ENCODE peak calls at places on chromosomes 3 and 15, in ten cellular contexts. One of them, this sample, is unnamed.
A peak's percentile ranks its signal among the peaks of the same experiment; 100 is the strongest.

GRCh38 chr3:196970547-196971093 is 2.0 kb upstream of the PIGZ start:
- DNase-seq in heart left ventricle: no peak
- DNase-seq in non-pigmented ciliary epithelial cell: no peak
- DNase-seq in cardiac fibroblast: no peak
- DNase-seq in psoas muscle: no peak
- DNase-seq in posterior cingulate gyrus: no peak
- DNase-seq in naive thymus-derived CD8-positive, alpha-beta T cell: no peak
- DNase-seq in Caco-2: no peak
- DNase-seq in Karpas-422: peak; percentile 70
- DNase-seq in T-helper 17 cell: no peak
- DNase-seq in this sample: no peak

GRCh38 chr15:75843618-75844610 is 667 bp downstream of the UBE2Q2 start:
- DNase-seq in heart left ventricle: peak; percentile 64
- DNase-seq in T-helper 17 cell: peak; percentile 30
- DNase-seq in naive thymus-derived CD8-positive, alpha-beta T cell: peak; percentile 35
- DNase-seq in Caco-2: peak; percentile 50
- DNase-seq in cardiac fibroblast: peak; percentile 55
- DNase-seq in psoas muscle: peak; percentile 74
- DNase-seq in posterior cingulate gyrus: peak; percentile 83
- DNase-seq in Karpas-422: peak; percentile 77
- DNase-seq in non-pigmented ciliary epithelial cell: no peak
- DNase-seq in this sample: peak; percentile 81

GRCh38 chr3:29677421-29677820 is 396.6 kb downstream of the RBMS3 start:
- DNase-seq in cardiac fibroblast: peak; percentile 24
- DNase-seq in Caco-2: no peak
- DNase-seq in naive thymus-derived CD8-positive, alpha-beta T cell: no peak
- DNase-seq in Karpas-422: no peak
- DNase-seq in posterior cingulate gyrus: no peak
- DNase-seq in non-pigmented ciliary epithelial cell: no peak
- DNase-seq in T-helper 17 cell: no peak
- DNase-seq in psoas muscle: no peak
- DNase-seq in heart left ventricle: no peak
- DNase-seq in this sample: no peak

GRCh38 chr3:105915524-105915923 is 46.7 kb upstream of the CBLB start:
- DNase-seq in heart left ventricle: no peak
- DNase-seq in Karpas-422: no peak
- DNase-seq in naive thymus-derived CD8-positive, alpha-beta T cell: no peak
- DNase-seq in psoas muscle: no peak
- DNase-seq in non-pigmented ciliary epithelial cell: no peak
- DNase-seq in T-helper 17 cell: no peak
- DNase-seq in Caco-2: no peak
- DNase-seq in cardiac fibroblast: peak; percentile 87
- DNase-seq in posterior cingulate gyrus: no peak
- DNase-seq in this sample: no peak

GRCh38 chr3:129596194-129597086 is 10.0 kb downstream of the PLXND1 start:
- DNase-seq in posterior cingulate gyrus: peak; percentile 92
- DNase-seq in non-pigmented ciliary epithelial cell: no peak
- DNase-seq in T-helper 17 cell: no peak
- DNase-seq in heart left ventricle: peak; percentile 96
- DNase-seq in cardiac fibroblast: peak; percentile 99
- DNase-seq in Karpas-422: no peak
- DNase-seq in psoas muscle: peak; percentile 94
- DNase-seq in Caco-2: peak; percentile 71
- DNase-seq in naive thymus-derived CD8-positive, alpha-beta T cell: no peak
- DNase-seq in this sample: peak; percentile 84

GRCh38 chr3:178479860-178480259 is 56.4 kb upstream of the KCNMB2 start:
- DNase-seq in Caco-2: no peak
- DNase-seq in naive thymus-derived CD8-positive, alpha-beta T cell: no peak
- DNase-seq in Karpas-422: no peak
- DNase-seq in posterior cingulate gyrus: no peak
- DNase-seq in psoas muscle: no peak
- DNase-seq in T-helper 17 cell: no peak
- DNase-seq in cardiac fibroblast: no peak
- DNase-seq in non-pigmented ciliary epithelial cell: no peak
- DNase-seq in heart left ventricle: no peak
- DNase-seq in this sample: no peak

GRCh38 chr3:140093742-140094141 is 158.8 kb downstream of the CLSTN2 start:
- DNase-seq in posterior cingulate gyrus: no peak
- DNase-seq in non-pigmented ciliary epithelial cell: peak; percentile 77
- DNase-seq in Caco-2: no peak
- DNase-seq in Karpas-422: no peak
- DNase-seq in psoas muscle: peak; percentile 59
- DNase-seq in cardiac fibroblast: peak; percentile 62
- DNase-seq in heart left ventricle: peak; percentile 68
- DNase-seq in naive thymus-derived CD8-positive, alpha-beta T cell: no peak
- DNase-seq in T-helper 17 cell: no peak
- DNase-seq in this sample: no peak

GRCh38 chr3:144244662-144245061 is 273.0 kb downstream of the DIPK2A start:
- DNase-seq in Caco-2: no peak
- DNase-seq in T-helper 17 cell: no peak
- DNase-seq in non-pigmented ciliary epithelial cell: no peak
- DNase-seq in naive thymus-derived CD8-positive, alpha-beta T cell: no peak
- DNase-seq in heart left ventricle: no peak
- DNase-seq in Karpas-422: no peak
- DNase-seq in cardiac fibroblast: no peak
- DNase-seq in posterior cingulate gyrus: no peak
- DNase-seq in psoas muscle: no peak
- DNase-seq in this sample: no peak

GRCh38 chr15:71443538-71443937 is 328.3 kb downstream of the THSD4 start:
- DNase-seq in T-helper 17 cell: no peak
- DNase-seq in posterior cingulate gyrus: peak; percentile 86
- DNase-seq in psoas muscle: peak; percentile 68
- DNase-seq in non-pigmented ciliary epithelial cell: no peak
- DNase-seq in heart left ventricle: no peak
- DNase-seq in Karpas-422: peak; percentile 77
- DNase-seq in naive thymus-derived CD8-positive, alpha-beta T cell: no peak
- DNase-seq in Caco-2: no peak
- DNase-seq in cardiac fibroblast: peak; percentile 70
- DNase-seq in this sample: no peak

GRCh38 chr15:45386420-45386819 is 8.1 kb upstream of the GATM start:
- DNase-seq in cardiac fibroblast: no peak
- DNase-seq in posterior cingulate gyrus: peak; percentile 68
- DNase-seq in non-pigmented ciliary epithelial cell: no peak
- DNase-seq in T-helper 17 cell: no peak
- DNase-seq in heart left ventricle: peak; percentile 61
- DNase-seq in Karpas-422: no peak
- DNase-seq in Caco-2: peak; percentile 46
- DNase-seq in psoas muscle: no peak
- DNase-seq in naive thymus-derived CD8-positive, alpha-beta T cell: no peak
- DNase-seq in this sample: no peak

GRCh38 chr3:132606085-132606484 is 9.0 kb downstream of the ACKR4 start:
- DNase-seq in Caco-2: no peak
- DNase-seq in Karpas-422: no peak
- DNase-seq in heart left ventricle: no peak
- DNase-seq in non-pigmented ciliary epithelial cell: peak; percentile 35
- DNase-seq in cardiac fibroblast: peak; percentile 76
- DNase-seq in posterior cingulate gyrus: no peak
- DNase-seq in naive thymus-derived CD8-positive, alpha-beta T cell: no peak
- DNase-seq in T-helper 17 cell: no peak
- DNase-seq in psoas muscle: no peak
- DNase-seq in this sample: no peak

GRCh38 chr15:67030036-67030762 is 35.2 kb upstream of the SMAD3 start:
- DNase-seq in posterior cingulate gyrus: no peak
- DNase-seq in cardiac fibroblast: no peak
- DNase-seq in heart left ventricle: no peak
- DNase-seq in Karpas-422: no peak
- DNase-seq in psoas muscle: no peak
- DNase-seq in T-helper 17 cell: no peak
- DNase-seq in non-pigmented ciliary epithelial cell: no peak
- DNase-seq in naive thymus-derived CD8-positive, alpha-beta T cell: no peak
- DNase-seq in Caco-2: peak; percentile 71
- DNase-seq in this sample: no peak

GRCh38 chr3:124850633-124851032 is 36.5 kb downstream of the ITGB5 start:
- DNase-seq in cardiac fibroblast: peak; percentile 75
- DNase-seq in naive thymus-derived CD8-positive, alpha-beta T cell: no peak
- DNase-seq in Caco-2: no peak
- DNase-seq in posterior cingulate gyrus: no peak
- DNase-seq in Karpas-422: no peak
- DNase-seq in psoas muscle: peak; percentile 59
- DNase-seq in T-helper 17 cell: no peak
- DNase-seq in non-pigmented ciliary epithelial cell: no peak
- DNase-seq in heart left ventricle: no peak
- DNase-seq in this sample: no peak

GRCh38 chr15:74050127-74050526 is 32.2 kb downstream of the GOLGA6A start:
- DNase-seq in Caco-2: no peak
- DNase-seq in non-pigmented ciliary epithelial cell: no peak
- DNase-seq in heart left ventricle: no peak
- DNase-seq in naive thymus-derived CD8-positive, alpha-beta T cell: no peak
- DNase-seq in T-helper 17 cell: no peak
- DNase-seq in Karpas-422: no peak
- DNase-seq in psoas muscle: no peak
- DNase-seq in posterior cingulate gyrus: peak; percentile 60
- DNase-seq in cardiac fibroblast: no peak
- DNase-seq in this sample: no peak

GRCh38 chr3:39361252-39361927 is 21.8 kb upstream of the SLC25A38 start:
- DNase-seq in Caco-2: no peak
- DNase-seq in psoas muscle: no peak
- DNase-seq in Karpas-422: no peak
- DNase-seq in heart left ventricle: no peak
- DNase-seq in T-helper 17 cell: peak; percentile 35
- DNase-seq in cardiac fibroblast: no peak
- DNase-seq in naive thymus-derived CD8-positive, alpha-beta T cell: peak; percentile 38
- DNase-seq in non-pigmented ciliary epithelial cell: no peak
- DNase-seq in posterior cingulate gyrus: no peak
- DNase-seq in this sample: no peak

GRCh38 chr3:147987549-147987948 is 578.4 kb downstream of the ZIC1 start:
- DNase-seq in Karpas-422: no peak
- DNase-seq in cardiac fibroblast: no peak
- DNase-seq in heart left ventricle: no peak
- DNase-seq in T-helper 17 cell: no peak
- DNase-seq in Caco-2: no peak
- DNase-seq in non-pigmented ciliary epithelial cell: no peak
- DNase-seq in psoas muscle: no peak
- DNase-seq in posterior cingulate gyrus: no peak
- DNase-seq in naive thymus-derived CD8-positive, alpha-beta T cell: no peak
- DNase-seq in this sample: no peak

GRCh38 chr3:143737065-143737464 is 111.2 kb downstream of the SLC9A9 start:
- DNase-seq in cardiac fibroblast: peak; percentile 6
- DNase-seq in posterior cingulate gyrus: no peak
- DNase-seq in heart left ventricle: no peak
- DNase-seq in Karpas-422: no peak
- DNase-seq in Caco-2: no peak
- DNase-seq in psoas muscle: no peak
- DNase-seq in naive thymus-derived CD8-positive, alpha-beta T cell: no peak
- DNase-seq in T-helper 17 cell: no peak
- DNase-seq in non-pigmented ciliary epithelial cell: no peak
- DNase-seq in this sample: no peak

GRCh38 chr3:22236490-22237271 is 485.7 kb upstream of the ZNF385D start:
- DNase-seq in Karpas-422: no peak
- DNase-seq in naive thymus-derived CD8-positive, alpha-beta T cell: no peak
- DNase-seq in heart left ventricle: no peak
- DNase-seq in posterior cingulate gyrus: no peak
- DNase-seq in non-pigmented ciliary epithelial cell: no peak
- DNase-seq in Caco-2: no peak
- DNase-seq in psoas muscle: no peak
- DNase-seq in T-helper 17 cell: no peak
- DNase-seq in cardiac fibroblast: peak; percentile 10
- DNase-seq in this sample: no peak

GRCh38 chr15:100690032-100690785 is 87.8 kb downstream of the ASB7 start:
- DNase-seq in non-pigmented ciliary epithelial cell: no peak
- DNase-seq in psoas muscle: no peak
- DNase-seq in Caco-2: no peak
- DNase-seq in posterior cingulate gyrus: no peak
- DNase-seq in heart left ventricle: no peak
- DNase-seq in T-helper 17 cell: no peak
- DNase-seq in Karpas-422: no peak
- DNase-seq in naive thymus-derived CD8-positive, alpha-beta T cell: no peak
- DNase-seq in cardiac fibroblast: no peak
- DNase-seq in this sample: no peak

GRCh38 chr3:85890043-85890555 is 931.3 kb downstream of the CADM2 start:
- DNase-seq in T-helper 17 cell: no peak
- DNase-seq in cardiac fibroblast: no peak
- DNase-seq in heart left ventricle: no peak
- DNase-seq in non-pigmented ciliary epithelial cell: no peak
- DNase-seq in naive thymus-derived CD8-positive, alpha-beta T cell: no peak
- DNase-seq in posterior cingulate gyrus: no peak
- DNase-seq in Caco-2: no peak
- DNase-seq in psoas muscle: no peak
- DNase-seq in Karpas-422: no peak
- DNase-seq in this sample: no peak

GRCh38 chr15:76533060-76533955 is 196.7 kb downstream of the ISL2 start:
- DNase-seq in Karpas-422: no peak
- DNase-seq in cardiac fibroblast: peak; percentile 49
- DNase-seq in posterior cingulate gyrus: no peak
- DNase-seq in non-pigmented ciliary epithelial cell: no peak
- DNase-seq in T-helper 17 cell: no peak
- DNase-seq in psoas muscle: no peak
- DNase-seq in heart left ventricle: no peak
- DNase-seq in naive thymus-derived CD8-positive, alpha-beta T cell: no peak
- DNase-seq in Caco-2: no peak
- DNase-seq in this sample: no peak

GRCh38 chr3:15255215-15255614 is 49.2 kb downstream of the CAPN7 start:
- DNase-seq in Caco-2: no peak
- DNase-seq in non-pigmented ciliary epithelial cell: no peak
- DNase-seq in T-helper 17 cell: no peak
- DNase-seq in naive thymus-derived CD8-positive, alpha-beta T cell: no peak
- DNase-seq in psoas muscle: no peak
- DNase-seq in cardiac fibroblast: no peak
- DNase-seq in posterior cingulate gyrus: no peak
- DNase-seq in Karpas-422: no peak
- DNase-seq in heart left ventricle: no peak
- DNase-seq in this sample: no peak

GRCh38 chr3:122660575-122660974 is 20.1 kb upstream of the PARP14 start:
- DNase-seq in Caco-2: no peak
- DNase-seq in Karpas-422: peak; percentile 56
- DNase-seq in naive thymus-derived CD8-positive, alpha-beta T cell: no peak
- DNase-seq in psoas muscle: no peak
- DNase-seq in heart left ventricle: no peak
- DNase-seq in T-helper 17 cell: no peak
- DNase-seq in cardiac fibroblast: peak; percentile 21
- DNase-seq in non-pigmented ciliary epithelial cell: no peak
- DNase-seq in posterior cingulate gyrus: no peak
- DNase-seq in this sample: no peak

GRCh38 chr15:30984542-30984941 is 6.9 kb downstream of the MTMR10 start:
- DNase-seq in Karpas-422: no peak
- DNase-seq in non-pigmented ciliary epithelial cell: no peak
- DNase-seq in posterior cingulate gyrus: peak; percentile 65
- DNase-seq in psoas muscle: no peak
- DNase-seq in T-helper 17 cell: no peak
- DNase-seq in Caco-2: no peak
- DNase-seq in naive thymus-derived CD8-positive, alpha-beta T cell: no peak
- DNase-seq in heart left ventricle: no peak
- DNase-seq in cardiac fibroblast: no peak
- DNase-seq in this sample: peak; percentile 48

GRCh38 chr3:11734-12133 is 184.8 kb upstream of the CHL1 start:
- DNase-seq in naive thymus-derived CD8-positive, alpha-beta T cell: no peak
- DNase-seq in non-pigmented ciliary epithelial cell: no peak
- DNase-seq in Caco-2: no peak
- DNase-seq in T-helper 17 cell: no peak
- DNase-seq in psoas muscle: peak; percentile 56
- DNase-seq in Karpas-422: no peak
- DNase-seq in heart left ventricle: no peak
- DNase-seq in posterior cingulate gyrus: no peak
- DNase-seq in cardiac fibroblast: peak; percentile 22
- DNase-seq in this sample: no peak

GRCh38 chr3:13013994-13014754 is 59.1 kb downstream of the IQSEC1 start:
- DNase-seq in T-helper 17 cell: peak; percentile 26
- DNase-seq in naive thymus-derived CD8-positive, alpha-beta T cell: no peak
- DNase-seq in Karpas-422: no peak
- DNase-seq in non-pigmented ciliary epithelial cell: no peak
- DNase-seq in psoas muscle: no peak
- DNase-seq in Caco-2: no peak
- DNase-seq in cardiac fibroblast: no peak
- DNase-seq in heart left ventricle: no peak
- DNase-seq in posterior cingulate gyrus: peak; percentile 50
- DNase-seq in this sample: no peak

GRCh38 chr3:14425574-14426304 is 23.3 kb downstream of the SLC6A6 start:
- DNase-seq in posterior cingulate gyrus: no peak
- DNase-seq in non-pigmented ciliary epithelial cell: no peak
- DNase-seq in Caco-2: no peak
- DNase-seq in heart left ventricle: no peak
- DNase-seq in T-helper 17 cell: peak; percentile 47
- DNase-seq in cardiac fibroblast: no peak
- DNase-seq in naive thymus-derived CD8-positive, alpha-beta T cell: peak; percentile 36
- DNase-seq in Karpas-422: no peak
- DNase-seq in psoas muscle: no peak
- DNase-seq in this sample: no peak

GRCh38 chr15:59059076-59059597 is 45.8 kb upstream of the CCNB2 start:
- DNase-seq in Karpas-422: peak; percentile 60
- DNase-seq in psoas muscle: no peak
- DNase-seq in cardiac fibroblast: no peak
- DNase-seq in Caco-2: no peak
- DNase-seq in T-helper 17 cell: no peak
- DNase-seq in posterior cingulate gyrus: no peak
- DNase-seq in naive thymus-derived CD8-positive, alpha-beta T cell: no peak
- DNase-seq in non-pigmented ciliary epithelial cell: no peak
- DNase-seq in heart left ventricle: no peak
- DNase-seq in this sample: no peak